ENCODE peak calls at places on chromosome 16, in six cellular contexts. N is stimulated activated CD4-positive, alpha-beta T cell treated with anti-CD3 and anti-CD28 coated beads, Interleukin-2, amount 100 ng/mL, for 24 hours; S is body of pancreas; F is HuH-7.5; C is progenitor cell of endocrine pancreas; Y is colonic mucosa. U is an unnamed sample.

GRCh38 chr16:64137976-64138375 is 983.9 kb downstream of the CDH11 start:
- DNase-seq in Y (no peak), C (no peak), S (no peak), F (no peak), N (no peak), U (no peak)

GRCh38 chr16:23402100-23402499 is 50.9 kb downstream of the COG7 start:
- DNase-seq in S (no peak), Y (no peak), F (no peak), N (no peak), C (no peak), U (no peak)

GRCh38 chr16:29915590-29916247 is 10.3 kb downstream of the KCTD13 start:
- DNase-seq in Y (no peak), N (no peak), C (no peak), F (no peak), S (no peak), U (no peak)

GRCh38 chr16:83903739-83904138 is 4.8 kb downstream of the MLYCD start:
- DNase-seq in F (no peak), Y (no peak), C (no peak), N (no peak), S (peak; percentile 54), U (no peak)

GRCh38 chr16:11009027-11009755 is 64.8 kb downstream of the CLEC16A start:
- DNase-seq in F (no peak), C (no peak), S (no peak), Y (no peak), N (no peak), U (peak; percentile 58)

GRCh38 chr16:53482123-53482522 is 20.9 kb downstream of the AKTIP start:
- DNase-seq in S (no peak), Y (no peak), C (no peak), N (no peak), F (no peak), U (no peak)

GRCh38 chr16:11583889-11584565 is 2.7 kb downstream of the LITAF start:
- DNase-seq in C (no peak), Y (peak; percentile 79), N (no peak), S (peak; percentile 28), F (no peak), U (no peak)

GRCh38 chr16:71930993-71931392 is 35.7 kb downstream of the IST1 start:
- DNase-seq in C (no peak), N (no peak), F (no peak), Y (no peak), S (no peak), U (no peak)

GRCh38 chr16:24850289-24850931 is 4.6 kb downstream of the SLC5A11 start:
- DNase-seq in N (no peak), F (no peak), C (no peak), S (no peak), Y (no peak), U (no peak)

GRCh38 chr16:66247516-66248089 is 118.9 kb upstream of the CDH5 start:
- DNase-seq in F (no peak), N (no peak), Y (no peak), C (no peak), S (no peak), U (no peak)

GRCh38 chr16:69073181-69073669 is 32.2 kb upstream of the HAS3 start:
- DNase-seq in Y (no peak), S (no peak), C (no peak), N (no peak), F (no peak), U (no peak)

GRCh38 chr16:17223576-17223975 is 247.2 kb downstream of the XYLT1 start:
- DNase-seq in F (no peak), S (no peak), C (no peak), N (no peak), Y (no peak), U (no peak)

GRCh38 chr16:2420035-2420434 is 9.2 kb upstream of the CCNF start:
- DNase-seq in F (no peak), Y (no peak), N (no peak), S (no peak), C (no peak), U (no peak)

GRCh38 chr16:87086156-87086555 is 231.0 kb downstream of the C16orf95 start:
- DNase-seq in S (no peak), N (no peak), Y (no peak), C (no peak), F (no peak), U (no peak)

GRCh38 chr16:69371564-69371963 is 14.2 kb downstream of the TERF2 start:
- DNase-seq in S (no peak), C (no peak), Y (no peak), N (no peak), F (no peak), U (no peak)

GRCh38 chr16:84806256-84806889 is 13.4 kb upstream of the CRISPLD2 start:
- DNase-seq in F (peak; percentile 64), Y (no peak), N (no peak), C (no peak), S (peak; percentile 37), U (no peak)

GRCh38 chr16:50204426-50205108 is 51.5 kb downstream of the TENT4B start:
- DNase-seq in F (no peak), S (no peak), C (no peak), Y (no peak), N (no peak), U (no peak)

GRCh38 chr16:55944377-55944802 is 69.2 kb upstream of the CES5A start:
- DNase-seq in Y (peak; percentile 54), N (peak; percentile 57), C (peak; percentile 65), S (peak; percentile 58), F (peak; percentile 16), U (peak; percentile 78)

GRCh38 chr16:30184430-30185140 is 1.2 kb downstream of the CORO1A start:
- DNase-seq in C (no peak), F (no peak), S (peak; percentile 21), N (peak; percentile 46), Y (peak; percentile 49), U (no peak)

GRCh38 chr16:49094471-49094870 is 187.2 kb downstream of the CBLN1 start:
- DNase-seq in S (no peak), Y (no peak), C (no peak), F (no peak), N (no peak), U (no peak)

GRCh38 chr16:57867000-57867561 is 64.8 kb upstream of the KIFC3 start:
- DNase-seq in N (no peak), C (no peak), S (no peak), F (no peak), Y (no peak), U (no peak)

GRCh38 chr16:75452464-75453190 is 11.9 kb downstream of the TMEM170A start:
- DNase-seq in S (peak; percentile 26), N (no peak), C (no peak), Y (no peak), F (no peak), U (no peak)

GRCh38 chr16:57483725-57484514 is 2.4 kb downstream of the DOK4 start:
- DNase-seq in Y (no peak), F (no peak), S (peak; percentile 41), N (no peak), C (no peak), U (no peak)